ENCODE peak calls at places on chromosomes 3 and 15, in four cellular contexts. Z is EH, G is GM12891, P is OCI-LY7. N is an unnamed sample.

GRCh38 chr3:133394561-133395311 is 5.1 kb upstream of the BFSP2 start:
- DNase-seq in Z (peak; percentile 22), G (no peak), P (no peak), N (no peak)

GRCh38 chr15:29278436-29279099 is 8.9 kb upstream of the NSMCE3 start:
- DNase-seq in G (no peak), P (no peak), Z (peak; percentile 96), N (no peak)

GRCh38 chr3:195904364-195904763 is 4.0 kb downstream of the TNK2 start:
- DNase-seq in P (peak; percentile 31), Z (no peak), G (no peak), N (no peak)

GRCh38 chr15:45854455-45855202 is 219.8 kb downstream of the SQOR start:
- DNase-seq in Z (no peak), G (no peak), P (no peak), N (no peak)

GRCh38 chr3:63891518-63891917 is 20.7 kb downstream of the SCAANT1 start:
- DNase-seq in P (no peak), Z (no peak), G (no peak), N (no peak)

GRCh38 chr15:73935547-73935946 is 9.3 kb downstream of the LOXL1 start:
- DNase-seq in Z (no peak), P (no peak), G (no peak), N (no peak)

GRCh38 chr15:76349301-76350070 is 12.9 kb downstream of the ISL2 start:
- DNase-seq in Z (peak; percentile 60), P (no peak), G (no peak), N (no peak)

GRCh38 chr3:117193390-117193789 is 483.8 kb downstream of the TUSC7 start:
- DNase-seq in Z (peak; percentile 43), G (no peak), P (no peak), N (no peak)

GRCh38 chr3:90031121-90031520 is 923.7 kb downstream of the EPHA3 start:
- DNase-seq in Z (no peak), P (no peak), G (no peak), N (no peak)

GRCh38 chr3:51773529-51773928 is 5.5 kb downstream of the IQCF6 start:
- DNase-seq in G (no peak), P (no peak), Z (no peak), N (no peak)